ENCODE peak calls at places on chromosomes 13 and 19, in six cellular contexts. L is BE2C, B is Peyer's patch, W is pancreas, U is MCF 10A, I is cardiac muscle cell. G is an unnamed sample.

GRCh38 chr19:13398780-13399726 is 107.2 kb downstream of the CACNA1A start:
- DNase-seq in I (no peak), W (no peak), L (peak; percentile 49), B (no peak), U (peak; percentile 92), G (peak; percentile 82)

GRCh38 chr19:2775556-2776430 is 7.3 kb downstream of the SGTA start:
- DNase-seq in B (peak; percentile 65), W (no peak), U (no peak), I (no peak), L (no peak), G (no peak)

GRCh38 chr19:11140896-11141295 is 14.7 kb downstream of the SPC24 start:
- DNase-seq in I (no peak), W (no peak), U (no peak), B (no peak), L (no peak), G (no peak)

GRCh38 chr13:40668335-40668734 is 1.9 kb upstream of the FOXO1 start:
- DNase-seq in U (no peak), I (no peak), L (no peak), W (no peak), B (peak; percentile 55), G (no peak)

GRCh38 chr19:35935911-35936737 is at the start of gene LRFN3:
- DNase-seq in W (peak; percentile 87), I (peak; percentile 93), B (peak; percentile 81), L (peak; percentile 88), U (peak; percentile 70), G (peak; percentile 78)

GRCh38 chr13:51057931-51058330 is 53.1 kb downstream of the C13orf42 start:
- DNase-seq in L (no peak), U (no peak), W (no peak), I (no peak), B (no peak), G (no peak)

GRCh38 chr13:29566864-29567263 is 28.6 kb downstream of the SLC7A1 start:
- DNase-seq in B (no peak), I (peak; percentile 8), W (no peak), L (no peak), U (no peak), G (no peak)

GRCh38 chr19:17695198-17695597 is 7.0 kb upstream of the UNC13A start:
- DNase-seq in U (no peak), L (no peak), B (no peak), W (no peak), I (no peak), G (no peak)

GRCh38 chr13:113087923-113088690 is 17.5 kb upstream of the F7 start:
- DNase-seq in B (no peak), L (peak; percentile 4), U (no peak), I (no peak), W (peak; percentile 43), G (no peak)

GRCh38 chr13:73715910-73716257 is 418.3 kb downstream of the KLF12 start:
- DNase-seq in B (no peak), L (no peak), I (no peak), U (peak; percentile 29), W (no peak), G (no peak)

GRCh38 chr19:33446156-33446917 is 72.8 kb downstream of the CEBPG start:
- DNase-seq in W (no peak), U (no peak), I (no peak), L (no peak), B (no peak), G (no peak)